ENCODE peak calls at places on chromosomes 4 and X, in nine cellular contexts. C, G, F, J, M, I, E, W and B are unnamed samples.

GRCh38 chr4:83552924-83553323 is 17.0 kb downstream of the GPAT3 start:
- DNase-seq in W (no peak), E (no peak), C (no peak), F (peak; percentile 52), J (no peak), G (no peak), I (peak; percentile 77), M (no peak), B (peak; percentile 77)

GRCh38 chrX:132059973-132060540 is 37.0 kb downstream of the STK26 start:
- DNase-seq in J (no peak), I (peak; percentile 12), M (no peak), G (no peak), C (no peak), E (no peak), W (no peak), F (no peak), B (no peak)

GRCh38 chr4:186400676-186401075 is 134.7 kb downstream of the F11 start:
- DNase-seq in M (peak; percentile 7), G (no peak), J (no peak), E (no peak), F (no peak), W (no peak), I (no peak), C (no peak), B (no peak)

GRCh38 chr4:123304151-123305021 is 92.2 kb upstream of the SPRY1 start:
- DNase-seq in I (no peak), G (peak; percentile 86), W (no peak), E (no peak), J (no peak), F (no peak), M (no peak), C (no peak), B (no peak)

GRCh38 chr4:73978886-73979285 is 2.9 kb downstream of the PF4 start:
- DNase-seq in C (no peak), F (no peak), I (peak; percentile 94), E (no peak), J (no peak), G (no peak), W (no peak), M (peak; percentile 4), B (no peak)

GRCh38 chr4:34280131-34280530 is 1964.2 kb downstream of the ARAP2 start:
- DNase-seq in I (no peak), W (no peak), J (no peak), F (no peak), G (no peak), E (no peak), C (no peak), M (peak; percentile 82), B (no peak)

GRCh38 chr4:24475756-24476155 is 108.6 kb downstream of the DHX15 start:
- DNase-seq in E (no peak), C (no peak), F (no peak), I (no peak), W (no peak), G (no peak), M (no peak), J (no peak), B (no peak)

GRCh38 chr4:54660145-54660535 is 2.4 kb downstream of the KIT start:
- DNase-seq in F (no peak), G (no peak), C (no peak), M (no peak), E (no peak), W (no peak), I (peak; percentile 42), J (no peak), B (no peak)

GRCh38 chrX:29687687-29688086 is 527.7 kb upstream of the MAGEB2 start:
- DNase-seq in J (no peak), E (no peak), F (no peak), I (peak; percentile 47), W (no peak), C (no peak), M (peak; percentile 38), G (no peak), B (no peak)